ENCODE peak calls at places on chromosomes 1 and 21, in ten cellular contexts. One of them, this sample, is unnamed.

GRCh38 chr1:30427545-30427944 is 295.8 kb downstream of the MATN1 start:
- DNase-seq in SK-N-MC: no peak
- DNase-seq in effector CD4-positive, alpha-beta T cell: no peak
- DNase-seq in CD8-positive, alpha-beta T cell: no peak
- DNase-seq in left ventricle myocardium inferior: no peak
- DNase-seq in activated B cell treated with CpG ODN at 0.5 μM for 24 hours: no peak
- DNase-seq in T-helper 9 cell: no peak
- DNase-seq in H9: peak
- DNase-seq in activated T-helper 1 cell treated with Interleukin-2 at 50 U/mL for 16 hours: no peak
- DNase-seq in activated naive CD4-positive, alpha-beta T cell treated with Interleukin-2 at 50 U/mL for 16 hours: no peak
- DNase-seq in this sample: no peak

GRCh38 chr1:172141351-172142000 is 279.0 kb upstream of the C1orf105 start:
- DNase-seq in SK-N-MC: no peak
- DNase-seq in effector CD4-positive, alpha-beta T cell: no peak
- DNase-seq in CD8-positive, alpha-beta T cell: no peak
- DNase-seq in left ventricle myocardium inferior: no peak
- DNase-seq in activated B cell treated with CpG ODN at 0.5 μM for 24 hours: no peak
- DNase-seq in T-helper 9 cell: no peak
- DNase-seq in H9: no peak
- DNase-seq in activated T-helper 1 cell treated with Interleukin-2 at 50 U/mL for 16 hours: no peak
- DNase-seq in activated naive CD4-positive, alpha-beta T cell treated with Interleukin-2 at 50 U/mL for 16 hours: no peak
- DNase-seq in this sample: no peak

GRCh38 chr1:41315482-41315823 is 45.8 kb upstream of the FOXO6 start:
- DNase-seq in SK-N-MC: no peak
- DNase-seq in effector CD4-positive, alpha-beta T cell: no peak
- DNase-seq in CD8-positive, alpha-beta T cell: no peak
- DNase-seq in left ventricle myocardium inferior: no peak
- DNase-seq in activated B cell treated with CpG ODN at 0.5 μM for 24 hours: no peak
- DNase-seq in T-helper 9 cell: no peak
- DNase-seq in H9: no peak
- DNase-seq in activated T-helper 1 cell treated with Interleukin-2 at 50 U/mL for 16 hours: no peak
- DNase-seq in activated naive CD4-positive, alpha-beta T cell treated with Interleukin-2 at 50 U/mL for 16 hours: no peak
- DNase-seq in this sample: no peak

GRCh38 chr1:59272507-59272906 is 24.4 kb upstream of the FGGY start:
- DNase-seq in SK-N-MC: no peak
- DNase-seq in effector CD4-positive, alpha-beta T cell: no peak
- DNase-seq in CD8-positive, alpha-beta T cell: no peak
- DNase-seq in left ventricle myocardium inferior: no peak
- DNase-seq in activated B cell treated with CpG ODN at 0.5 μM for 24 hours: no peak
- DNase-seq in T-helper 9 cell: no peak
- DNase-seq in H9: no peak
- DNase-seq in activated T-helper 1 cell treated with Interleukin-2 at 50 U/mL for 16 hours: no peak
- DNase-seq in activated naive CD4-positive, alpha-beta T cell treated with Interleukin-2 at 50 U/mL for 16 hours: no peak
- DNase-seq in this sample: no peak

GRCh38 chr1:157252473-157252872 is 114.3 kb upstream of the ETV3 start:
- DNase-seq in SK-N-MC: no peak
- DNase-seq in effector CD4-positive, alpha-beta T cell: no peak
- DNase-seq in CD8-positive, alpha-beta T cell: no peak
- DNase-seq in left ventricle myocardium inferior: no peak
- DNase-seq in activated B cell treated with CpG ODN at 0.5 μM for 24 hours: no peak
- DNase-seq in T-helper 9 cell: no peak
- DNase-seq in H9: no peak
- DNase-seq in activated T-helper 1 cell treated with Interleukin-2 at 50 U/mL for 16 hours: no peak
- DNase-seq in activated naive CD4-positive, alpha-beta T cell treated with Interleukin-2 at 50 U/mL for 16 hours: no peak
- DNase-seq in this sample: no peak

GRCh38 chr1:89622895-89623294 is 10.0 kb upstream of the LRRC8C start:
- DNase-seq in SK-N-MC: no peak
- DNase-seq in effector CD4-positive, alpha-beta T cell: no peak
- DNase-seq in CD8-positive, alpha-beta T cell: no peak
- DNase-seq in left ventricle myocardium inferior: no peak
- DNase-seq in activated B cell treated with CpG ODN at 0.5 μM for 24 hours: no peak
- DNase-seq in T-helper 9 cell: no peak
- DNase-seq in H9: no peak
- DNase-seq in activated T-helper 1 cell treated with Interleukin-2 at 50 U/mL for 16 hours: no peak
- DNase-seq in activated naive CD4-positive, alpha-beta T cell treated with Interleukin-2 at 50 U/mL for 16 hours: no peak
- DNase-seq in this sample: no peak

GRCh38 chr1:147292635-147293251 is 50.3 kb downstream of the CHD1L start:
- DNase-seq in SK-N-MC: no peak
- DNase-seq in effector CD4-positive, alpha-beta T cell: no peak
- DNase-seq in CD8-positive, alpha-beta T cell: no peak
- DNase-seq in left ventricle myocardium inferior: no peak
- DNase-seq in activated B cell treated with CpG ODN at 0.5 μM for 24 hours: no peak
- DNase-seq in T-helper 9 cell: no peak
- DNase-seq in H9: no peak
- DNase-seq in activated T-helper 1 cell treated with Interleukin-2 at 50 U/mL for 16 hours: no peak
- DNase-seq in activated naive CD4-positive, alpha-beta T cell treated with Interleukin-2 at 50 U/mL for 16 hours: no peak
- DNase-seq in this sample: no peak

GRCh38 chr21:37182222-37182621 is 84.9 kb downstream of the VPS26C start:
- DNase-seq in SK-N-MC: no peak
- DNase-seq in effector CD4-positive, alpha-beta T cell: no peak
- DNase-seq in CD8-positive, alpha-beta T cell: no peak
- DNase-seq in left ventricle myocardium inferior: no peak
- DNase-seq in activated B cell treated with CpG ODN at 0.5 μM for 24 hours: no peak
- DNase-seq in T-helper 9 cell: no peak
- DNase-seq in H9: no peak
- DNase-seq in activated T-helper 1 cell treated with Interleukin-2 at 50 U/mL for 16 hours: no peak
- DNase-seq in activated naive CD4-positive, alpha-beta T cell treated with Interleukin-2 at 50 U/mL for 16 hours: no peak
- DNase-seq in this sample: no peak

GRCh38 chr1:87024936-87025537 is 110.6 kb downstream of the HS2ST1 start:
- DNase-seq in SK-N-MC: no peak
- DNase-seq in effector CD4-positive, alpha-beta T cell: no peak
- DNase-seq in CD8-positive, alpha-beta T cell: no peak
- DNase-seq in left ventricle myocardium inferior: no peak
- DNase-seq in activated B cell treated with CpG ODN at 0.5 μM for 24 hours: no peak
- DNase-seq in T-helper 9 cell: no peak
- DNase-seq in H9: peak
- DNase-seq in activated T-helper 1 cell treated with Interleukin-2 at 50 U/mL for 16 hours: no peak
- DNase-seq in activated naive CD4-positive, alpha-beta T cell treated with Interleukin-2 at 50 U/mL for 16 hours: no peak
- DNase-seq in this sample: no peak

GRCh38 chr1:92804721-92805169 is 19.8 kb upstream of the EVI5 start:
- DNase-seq in SK-N-MC: peak
- DNase-seq in effector CD4-positive, alpha-beta T cell: no peak
- DNase-seq in CD8-positive, alpha-beta T cell: no peak
- DNase-seq in left ventricle myocardium inferior: peak
- DNase-seq in activated B cell treated with CpG ODN at 0.5 μM for 24 hours: no peak
- DNase-seq in T-helper 9 cell: no peak
- DNase-seq in H9: peak
- DNase-seq in activated T-helper 1 cell treated with Interleukin-2 at 50 U/mL for 16 hours: no peak
- DNase-seq in activated naive CD4-positive, alpha-beta T cell treated with Interleukin-2 at 50 U/mL for 16 hours: no peak
- DNase-seq in this sample: no peak

GRCh38 chr1:180040034-180040433 is 85.4 kb downstream of the CEP350 start:
- DNase-seq in SK-N-MC: no peak
- DNase-seq in effector CD4-positive, alpha-beta T cell: no peak
- DNase-seq in CD8-positive, alpha-beta T cell: no peak
- DNase-seq in left ventricle myocardium inferior: no peak
- DNase-seq in activated B cell treated with CpG ODN at 0.5 μM for 24 hours: no peak
- DNase-seq in T-helper 9 cell: no peak
- DNase-seq in H9: no peak
- DNase-seq in activated T-helper 1 cell treated with Interleukin-2 at 50 U/mL for 16 hours: no peak
- DNase-seq in activated naive CD4-positive, alpha-beta T cell treated with Interleukin-2 at 50 U/mL for 16 hours: no peak
- DNase-seq in this sample: no peak

GRCh38 chr1:40592107-40592773 is 60.8 kb downstream of the ZNF684 start:
- DNase-seq in SK-N-MC: peak
- DNase-seq in effector CD4-positive, alpha-beta T cell: no peak
- DNase-seq in CD8-positive, alpha-beta T cell: no peak
- DNase-seq in left ventricle myocardium inferior: no peak
- DNase-seq in activated B cell treated with CpG ODN at 0.5 μM for 24 hours: no peak
- DNase-seq in T-helper 9 cell: no peak
- DNase-seq in H9: peak
- DNase-seq in activated T-helper 1 cell treated with Interleukin-2 at 50 U/mL for 16 hours: no peak
- DNase-seq in activated naive CD4-positive, alpha-beta T cell treated with Interleukin-2 at 50 U/mL for 16 hours: no peak
- DNase-seq in this sample: no peak

GRCh38 chr1:223872308-223872878 is 26.6 kb upstream of the TP53BP2 start:
- DNase-seq in SK-N-MC: no peak
- DNase-seq in effector CD4-positive, alpha-beta T cell: no peak
- DNase-seq in CD8-positive, alpha-beta T cell: no peak
- DNase-seq in left ventricle myocardium inferior: no peak
- DNase-seq in activated B cell treated with CpG ODN at 0.5 μM for 24 hours: no peak
- DNase-seq in T-helper 9 cell: no peak
- DNase-seq in H9: no peak
- DNase-seq in activated T-helper 1 cell treated with Interleukin-2 at 50 U/mL for 16 hours: no peak
- DNase-seq in activated naive CD4-positive, alpha-beta T cell treated with Interleukin-2 at 50 U/mL for 16 hours: no peak
- DNase-seq in this sample: no peak

GRCh38 chr1:16187748-16188401 is 24.6 kb downstream of the ARHGEF19 start:
- DNase-seq in SK-N-MC: no peak
- DNase-seq in effector CD4-positive, alpha-beta T cell: peak
- DNase-seq in CD8-positive, alpha-beta T cell: peak
- DNase-seq in left ventricle myocardium inferior: peak
- DNase-seq in activated B cell treated with CpG ODN at 0.5 μM for 24 hours: peak
- DNase-seq in T-helper 9 cell: peak
- DNase-seq in H9: peak
- DNase-seq in activated T-helper 1 cell treated with Interleukin-2 at 50 U/mL for 16 hours: peak
- DNase-seq in activated naive CD4-positive, alpha-beta T cell treated with Interleukin-2 at 50 U/mL for 16 hours: peak
- DNase-seq in this sample: peak

GRCh38 chr21:44742418-44743153 is 31.2 kb upstream of the TSPEAR start:
- DNase-seq in SK-N-MC: no peak
- DNase-seq in effector CD4-positive, alpha-beta T cell: no peak
- DNase-seq in CD8-positive, alpha-beta T cell: no peak
- DNase-seq in left ventricle myocardium inferior: no peak
- DNase-seq in activated B cell treated with CpG ODN at 0.5 μM for 24 hours: no peak
- DNase-seq in T-helper 9 cell: no peak
- DNase-seq in H9: no peak
- DNase-seq in activated T-helper 1 cell treated with Interleukin-2 at 50 U/mL for 16 hours: no peak
- DNase-seq in activated naive CD4-positive, alpha-beta T cell treated with Interleukin-2 at 50 U/mL for 16 hours: no peak
- DNase-seq in this sample: no peak

GRCh38 chr1:183590225-183591191 is at the start of gene NCF2:
- DNase-seq in SK-N-MC: no peak
- DNase-seq in effector CD4-positive, alpha-beta T cell: no peak
- DNase-seq in CD8-positive, alpha-beta T cell: no peak
- DNase-seq in left ventricle myocardium inferior: no peak
- DNase-seq in activated B cell treated with CpG ODN at 0.5 μM for 24 hours: peak
- DNase-seq in T-helper 9 cell: no peak
- DNase-seq in H9: no peak
- DNase-seq in activated T-helper 1 cell treated with Interleukin-2 at 50 U/mL for 16 hours: no peak
- DNase-seq in activated naive CD4-positive, alpha-beta T cell treated with Interleukin-2 at 50 U/mL for 16 hours: peak
- DNase-seq in this sample: no peak

GRCh38 chr1:147073062-147073432 is 99.2 kb downstream of the PRKAB2 start:
- DNase-seq in SK-N-MC: no peak
- DNase-seq in effector CD4-positive, alpha-beta T cell: no peak
- DNase-seq in CD8-positive, alpha-beta T cell: no peak
- DNase-seq in left ventricle myocardium inferior: no peak
- DNase-seq in activated B cell treated with CpG ODN at 0.5 μM for 24 hours: no peak
- DNase-seq in T-helper 9 cell: no peak
- DNase-seq in H9: peak
- DNase-seq in activated T-helper 1 cell treated with Interleukin-2 at 50 U/mL for 16 hours: no peak
- DNase-seq in activated naive CD4-positive, alpha-beta T cell treated with Interleukin-2 at 50 U/mL for 16 hours: no peak
- DNase-seq in this sample: no peak

GRCh38 chr1:109850827-109851226 is 59.8 kb upstream of the CSF1 start:
- DNase-seq in SK-N-MC: no peak
- DNase-seq in effector CD4-positive, alpha-beta T cell: no peak
- DNase-seq in CD8-positive, alpha-beta T cell: no peak
- DNase-seq in left ventricle myocardium inferior: no peak
- DNase-seq in activated B cell treated with CpG ODN at 0.5 μM for 24 hours: no peak
- DNase-seq in T-helper 9 cell: no peak
- DNase-seq in H9: no peak
- DNase-seq in activated T-helper 1 cell treated with Interleukin-2 at 50 U/mL for 16 hours: no peak
- DNase-seq in activated naive CD4-positive, alpha-beta T cell treated with Interleukin-2 at 50 U/mL for 16 hours: no peak
- DNase-seq in this sample: no peak

GRCh38 chr1:234827656-234828055 is 217.7 kb upstream of the IRF2BP2 start:
- DNase-seq in SK-N-MC: no peak
- DNase-seq in effector CD4-positive, alpha-beta T cell: no peak
- DNase-seq in CD8-positive, alpha-beta T cell: no peak
- DNase-seq in left ventricle myocardium inferior: no peak
- DNase-seq in activated B cell treated with CpG ODN at 0.5 μM for 24 hours: no peak
- DNase-seq in T-helper 9 cell: no peak
- DNase-seq in H9: no peak
- DNase-seq in activated T-helper 1 cell treated with Interleukin-2 at 50 U/mL for 16 hours: no peak
- DNase-seq in activated naive CD4-positive, alpha-beta T cell treated with Interleukin-2 at 50 U/mL for 16 hours: no peak
- DNase-seq in this sample: no peak

GRCh38 chr1:160546942-160547341 is 23.9 kb upstream of the SLAMF6 start:
- DNase-seq in SK-N-MC: no peak
- DNase-seq in effector CD4-positive, alpha-beta T cell: no peak
- DNase-seq in CD8-positive, alpha-beta T cell: no peak
- DNase-seq in left ventricle myocardium inferior: no peak
- DNase-seq in activated B cell treated with CpG ODN at 0.5 μM for 24 hours: no peak
- DNase-seq in T-helper 9 cell: no peak
- DNase-seq in H9: no peak
- DNase-seq in activated T-helper 1 cell treated with Interleukin-2 at 50 U/mL for 16 hours: no peak
- DNase-seq in activated naive CD4-positive, alpha-beta T cell treated with Interleukin-2 at 50 U/mL for 16 hours: no peak
- DNase-seq in this sample: no peak

GRCh38 chr1:30085814-30086770 is 637.3 kb downstream of the MATN1 start:
- DNase-seq in SK-N-MC: no peak
- DNase-seq in effector CD4-positive, alpha-beta T cell: no peak
- DNase-seq in CD8-positive, alpha-beta T cell: no peak
- DNase-seq in left ventricle myocardium inferior: peak
- DNase-seq in activated B cell treated with CpG ODN at 0.5 μM for 24 hours: no peak
- DNase-seq in T-helper 9 cell: peak
- DNase-seq in H9: peak
- DNase-seq in activated T-helper 1 cell treated with Interleukin-2 at 50 U/mL for 16 hours: no peak
- DNase-seq in activated naive CD4-positive, alpha-beta T cell treated with Interleukin-2 at 50 U/mL for 16 hours: peak
- DNase-seq in this sample: peak

GRCh38 chr1:29501227-29501976 is 265.1 kb downstream of the PTPRU start:
- DNase-seq in SK-N-MC: no peak
- DNase-seq in effector CD4-positive, alpha-beta T cell: no peak
- DNase-seq in CD8-positive, alpha-beta T cell: no peak
- DNase-seq in left ventricle myocardium inferior: no peak
- DNase-seq in activated B cell treated with CpG ODN at 0.5 μM for 24 hours: no peak
- DNase-seq in T-helper 9 cell: no peak
- DNase-seq in H9: peak
- DNase-seq in activated T-helper 1 cell treated with Interleukin-2 at 50 U/mL for 16 hours: no peak
- DNase-seq in activated naive CD4-positive, alpha-beta T cell treated with Interleukin-2 at 50 U/mL for 16 hours: no peak
- DNase-seq in this sample: no peak

GRCh38 chr1:1047407-1047806 is 26.7 kb downstream of the RNF223 start:
- DNase-seq in SK-N-MC: no peak
- DNase-seq in effector CD4-positive, alpha-beta T cell: no peak
- DNase-seq in CD8-positive, alpha-beta T cell: no peak
- DNase-seq in left ventricle myocardium inferior: no peak
- DNase-seq in activated B cell treated with CpG ODN at 0.5 μM for 24 hours: no peak
- DNase-seq in T-helper 9 cell: no peak
- DNase-seq in H9: no peak
- DNase-seq in activated T-helper 1 cell treated with Interleukin-2 at 50 U/mL for 16 hours: no peak
- DNase-seq in activated naive CD4-positive, alpha-beta T cell treated with Interleukin-2 at 50 U/mL for 16 hours: no peak
- DNase-seq in this sample: no peak

GRCh38 chr1:38570576-38570975 is 289.0 kb downstream of the RRAGC start:
- DNase-seq in SK-N-MC: no peak
- DNase-seq in effector CD4-positive, alpha-beta T cell: no peak
- DNase-seq in CD8-positive, alpha-beta T cell: no peak
- DNase-seq in left ventricle myocardium inferior: no peak
- DNase-seq in activated B cell treated with CpG ODN at 0.5 μM for 24 hours: no peak
- DNase-seq in T-helper 9 cell: no peak
- DNase-seq in H9: no peak
- DNase-seq in activated T-helper 1 cell treated with Interleukin-2 at 50 U/mL for 16 hours: no peak
- DNase-seq in activated naive CD4-positive, alpha-beta T cell treated with Interleukin-2 at 50 U/mL for 16 hours: no peak
- DNase-seq in this sample: no peak

GRCh38 chr1:245710961-245711903 is 556.4 kb downstream of the KIF26B start:
- DNase-seq in SK-N-MC: no peak
- DNase-seq in effector CD4-positive, alpha-beta T cell: no peak
- DNase-seq in CD8-positive, alpha-beta T cell: no peak
- DNase-seq in left ventricle myocardium inferior: no peak
- DNase-seq in activated B cell treated with CpG ODN at 0.5 μM for 24 hours: no peak
- DNase-seq in T-helper 9 cell: no peak
- DNase-seq in H9: peak
- DNase-seq in activated T-helper 1 cell treated with Interleukin-2 at 50 U/mL for 16 hours: no peak
- DNase-seq in activated naive CD4-positive, alpha-beta T cell treated with Interleukin-2 at 50 U/mL for 16 hours: no peak
- DNase-seq in this sample: no peak